ENCODE peak calls at places on chromosomes 3 and 15, in nine cellular contexts. One of them, this sample, is unnamed.

GRCh38 chr15:63678383-63678782 is 81.2 kb downstream of the FBXL22 start:
- DNase-seq in WTC11: no peak
- DNase-seq in cardiac fibroblast: peak; percentile 11
- DNase-seq in esophagus squamous epithelium: no peak
- DNase-seq in CD4-positive, alpha-beta T cell: no peak
- DNase-seq in mucosa of descending colon: no peak
- DNase-seq in pancreas: no peak
- DNase-seq in A549: no peak
- DNase-seq in fibroblast of the aortic adventitia: no peak
- DNase-seq in this sample: no peak

GRCh38 chr3:13703071-13703470 is 154.1 kb downstream of the FBLN2 start:
- DNase-seq in WTC11: no peak
- DNase-seq in cardiac fibroblast: no peak
- DNase-seq in esophagus squamous epithelium: no peak
- DNase-seq in CD4-positive, alpha-beta T cell: no peak
- DNase-seq in mucosa of descending colon: no peak
- DNase-seq in pancreas: no peak
- DNase-seq in A549: no peak
- DNase-seq in fibroblast of the aortic adventitia: no peak
- DNase-seq in this sample: no peak

GRCh38 chr3:44988073-44988472 is 12.0 kb downstream of the EXOSC7 start:
- DNase-seq in WTC11: no peak
- DNase-seq in cardiac fibroblast: peak; percentile 28
- DNase-seq in esophagus squamous epithelium: no peak
- DNase-seq in CD4-positive, alpha-beta T cell: no peak
- DNase-seq in mucosa of descending colon: no peak
- DNase-seq in pancreas: no peak
- DNase-seq in A549: no peak
- DNase-seq in fibroblast of the aortic adventitia: peak; percentile 18
- DNase-seq in this sample: no peak

GRCh38 chr3:4309476-4310121 is 6.4 kb downstream of the SETMAR start:
- DNase-seq in WTC11: no peak
- DNase-seq in cardiac fibroblast: no peak
- DNase-seq in esophagus squamous epithelium: no peak
- DNase-seq in CD4-positive, alpha-beta T cell: no peak
- DNase-seq in mucosa of descending colon: no peak
- DNase-seq in pancreas: no peak
- DNase-seq in A549: no peak
- DNase-seq in fibroblast of the aortic adventitia: no peak
- DNase-seq in this sample: no peak

GRCh38 chr3:72343078-72343477 is 505.2 kb downstream of the SHQ1 start:
- DNase-seq in WTC11: no peak
- DNase-seq in cardiac fibroblast: peak; percentile 59
- DNase-seq in esophagus squamous epithelium: no peak
- DNase-seq in CD4-positive, alpha-beta T cell: peak; percentile 44
- DNase-seq in mucosa of descending colon: no peak
- DNase-seq in pancreas: no peak
- DNase-seq in A549: no peak
- DNase-seq in fibroblast of the aortic adventitia: peak; percentile 55
- DNase-seq in this sample: no peak

GRCh38 chr15:40776537-40777141 is 6.9 kb downstream of the C15orf62 start:
- DNase-seq in WTC11: no peak
- DNase-seq in cardiac fibroblast: peak; percentile 50
- DNase-seq in esophagus squamous epithelium: no peak
- DNase-seq in CD4-positive, alpha-beta T cell: no peak
- DNase-seq in mucosa of descending colon: no peak
- DNase-seq in pancreas: peak; percentile 46
- DNase-seq in A549: no peak
- DNase-seq in fibroblast of the aortic adventitia: peak; percentile 72
- DNase-seq in this sample: no peak

GRCh38 chr15:80309769-80310384 is 57.9 kb upstream of the CTXND1 start:
- DNase-seq in WTC11: peak; percentile 35
- DNase-seq in cardiac fibroblast: peak; percentile 49
- DNase-seq in esophagus squamous epithelium: no peak
- DNase-seq in CD4-positive, alpha-beta T cell: no peak
- DNase-seq in mucosa of descending colon: no peak
- DNase-seq in pancreas: no peak
- DNase-seq in A549: peak; percentile 48
- DNase-seq in fibroblast of the aortic adventitia: peak; percentile 42
- DNase-seq in this sample: no peak

GRCh38 chr3:18189651-18190050 is 235.5 kb downstream of the SATB1 start:
- DNase-seq in WTC11: no peak
- DNase-seq in cardiac fibroblast: peak; percentile 25
- DNase-seq in esophagus squamous epithelium: no peak
- DNase-seq in CD4-positive, alpha-beta T cell: no peak
- DNase-seq in mucosa of descending colon: no peak
- DNase-seq in pancreas: no peak
- DNase-seq in A549: no peak
- DNase-seq in fibroblast of the aortic adventitia: peak; percentile 40
- DNase-seq in this sample: no peak

GRCh38 chr15:99239545-99240198 is 9.7 kb downstream of the TTC23 start:
- DNase-seq in WTC11: no peak
- DNase-seq in cardiac fibroblast: peak; percentile 38
- DNase-seq in esophagus squamous epithelium: no peak
- DNase-seq in CD4-positive, alpha-beta T cell: no peak
- DNase-seq in mucosa of descending colon: no peak
- DNase-seq in pancreas: no peak
- DNase-seq in A549: no peak
- DNase-seq in fibroblast of the aortic adventitia: no peak
- DNase-seq in this sample: no peak

GRCh38 chr3:154781595-154781994 is 298.5 kb upstream of the MME start:
- DNase-seq in WTC11: no peak
- DNase-seq in cardiac fibroblast: no peak
- DNase-seq in esophagus squamous epithelium: no peak
- DNase-seq in CD4-positive, alpha-beta T cell: no peak
- DNase-seq in mucosa of descending colon: no peak
- DNase-seq in pancreas: no peak
- DNase-seq in A549: no peak
- DNase-seq in fibroblast of the aortic adventitia: no peak
- DNase-seq in this sample: no peak
- TF ChIP-seq CTCF in WTC11: no peak
- TF ChIP-seq CTCF in cardiac fibroblast: no peak
- TF ChIP-seq CTCF in esophagus squamous epithelium: no peak
- TF ChIP-seq CTCF in CD4-positive, alpha-beta T cell: no peak
- TF ChIP-seq CTCF in mucosa of descending colon: no peak
- TF ChIP-seq CTCF in pancreas: no peak
- TF ChIP-seq CTCF in A549: no peak
- TF ChIP-seq CTCF in fibroblast of the aortic adventitia: peak; percentile 23
- TF ChIP-seq CTCF in this sample: no peak

GRCh38 chr3:29468150-29468549 is 187.3 kb downstream of the RBMS3 start:
- DNase-seq in WTC11: no peak
- DNase-seq in cardiac fibroblast: no peak
- DNase-seq in esophagus squamous epithelium: no peak
- DNase-seq in CD4-positive, alpha-beta T cell: no peak
- DNase-seq in mucosa of descending colon: no peak
- DNase-seq in pancreas: no peak
- DNase-seq in A549: no peak
- DNase-seq in fibroblast of the aortic adventitia: no peak
- DNase-seq in this sample: no peak
- TF ChIP-seq CTCF in WTC11: no peak
- TF ChIP-seq CTCF in cardiac fibroblast: no peak
- TF ChIP-seq CTCF in esophagus squamous epithelium: no peak
- TF ChIP-seq CTCF in CD4-positive, alpha-beta T cell: no peak
- TF ChIP-seq CTCF in mucosa of descending colon: no peak
- TF ChIP-seq CTCF in pancreas: no peak
- TF ChIP-seq CTCF in A549: no peak
- TF ChIP-seq CTCF in fibroblast of the aortic adventitia: no peak
- TF ChIP-seq CTCF in this sample: no peak

DNA sequence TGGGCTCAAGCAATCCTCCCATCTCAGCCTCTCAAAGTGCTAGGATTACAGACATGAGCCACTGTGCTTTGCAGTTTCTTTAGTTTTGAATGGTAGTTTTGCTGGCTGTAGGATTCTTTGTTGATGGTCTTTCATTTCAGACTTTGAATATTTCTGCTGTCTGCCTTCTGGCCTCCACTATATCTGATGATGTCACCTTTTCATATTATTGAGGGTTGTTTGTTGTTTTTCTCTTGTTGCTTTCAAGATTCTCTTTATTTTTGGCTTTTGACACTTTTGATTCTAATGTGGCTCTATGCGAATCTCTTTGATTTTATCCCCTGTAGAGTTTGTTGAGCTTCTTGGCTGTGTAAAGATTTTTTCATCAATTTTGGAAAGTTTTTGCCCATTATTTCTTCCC is 79.0 kb upstream of the MANF start:
- DNase-seq in WTC11: no peak
- DNase-seq in cardiac fibroblast: no peak
- DNase-seq in esophagus squamous epithelium: no peak
- DNase-seq in CD4-positive, alpha-beta T cell: no peak
- DNase-seq in mucosa of descending colon: no peak
- DNase-seq in pancreas: no peak
- DNase-seq in A549: no peak
- DNase-seq in fibroblast of the aortic adventitia: no peak
- DNase-seq in this sample: no peak
- TF ChIP-seq CTCF in WTC11: no peak
- TF ChIP-seq CTCF in cardiac fibroblast: no peak
- TF ChIP-seq CTCF in esophagus squamous epithelium: no peak
- TF ChIP-seq CTCF in CD4-positive, alpha-beta T cell: no peak
- TF ChIP-seq CTCF in mucosa of descending colon: no peak
- TF ChIP-seq CTCF in pancreas: no peak
- TF ChIP-seq CTCF in A549: no peak
- TF ChIP-seq CTCF in fibroblast of the aortic adventitia: no peak
- TF ChIP-seq CTCF in this sample: no peak

GRCh38 chr3:54891540-54891897 is 36.3 kb downstream of the LRTM1 start:
- DNase-seq in WTC11: no peak
- DNase-seq in cardiac fibroblast: peak; percentile 96
- DNase-seq in esophagus squamous epithelium: peak; percentile 17
- DNase-seq in CD4-positive, alpha-beta T cell: no peak
- DNase-seq in mucosa of descending colon: peak; percentile 78
- DNase-seq in pancreas: peak; percentile 64
- DNase-seq in A549: peak; percentile 79
- DNase-seq in fibroblast of the aortic adventitia: peak; percentile 96
- DNase-seq in this sample: no peak
- TF ChIP-seq CTCF in WTC11: no peak
- TF ChIP-seq CTCF in cardiac fibroblast: peak; percentile 70
- TF ChIP-seq CTCF in esophagus squamous epithelium: peak; percentile 66
- TF ChIP-seq CTCF in CD4-positive, alpha-beta T cell: no peak
- TF ChIP-seq CTCF in mucosa of descending colon: peak; percentile 28
- TF ChIP-seq CTCF in pancreas: peak; percentile 12
- TF ChIP-seq CTCF in A549: peak; percentile 10
- TF ChIP-seq CTCF in fibroblast of the aortic adventitia: peak; percentile 77
- TF ChIP-seq CTCF in this sample: no peak

GRCh38 chr3:37814547-37814946 is 47.1 kb upstream of the CTDSPL start:
- DNase-seq in WTC11: no peak
- DNase-seq in cardiac fibroblast: peak; percentile 25
- DNase-seq in esophagus squamous epithelium: no peak
- DNase-seq in CD4-positive, alpha-beta T cell: no peak
- DNase-seq in mucosa of descending colon: no peak
- DNase-seq in pancreas: no peak
- DNase-seq in A549: no peak
- DNase-seq in fibroblast of the aortic adventitia: no peak
- DNase-seq in this sample: no peak
- TF ChIP-seq CTCF in WTC11: no peak
- TF ChIP-seq CTCF in cardiac fibroblast: no peak
- TF ChIP-seq CTCF in esophagus squamous epithelium: peak; percentile 13
- TF ChIP-seq CTCF in CD4-positive, alpha-beta T cell: peak; percentile 27
- TF ChIP-seq CTCF in mucosa of descending colon: no peak
- TF ChIP-seq CTCF in pancreas: peak; percentile 10
- TF ChIP-seq CTCF in A549: peak; percentile 44
- TF ChIP-seq CTCF in fibroblast of the aortic adventitia: peak; percentile 18
- TF ChIP-seq CTCF in this sample: no peak

GRCh38 chr15:42133892-42134502 is 22.4 kb downstream of the PLA2G4F start:
- DNase-seq in WTC11: peak; percentile 90
- DNase-seq in cardiac fibroblast: peak; percentile 40
- DNase-seq in esophagus squamous epithelium: no peak
- DNase-seq in CD4-positive, alpha-beta T cell: peak; percentile 36
- DNase-seq in mucosa of descending colon: peak; percentile 77
- DNase-seq in pancreas: peak; percentile 70
- DNase-seq in A549: peak; percentile 54
- DNase-seq in fibroblast of the aortic adventitia: peak; percentile 15
- DNase-seq in this sample: no peak
- TF ChIP-seq CTCF in WTC11: peak; percentile 86
- TF ChIP-seq CTCF in cardiac fibroblast: peak; percentile 81
- TF ChIP-seq CTCF in esophagus squamous epithelium: peak; percentile 66
- TF ChIP-seq CTCF in CD4-positive, alpha-beta T cell: peak; percentile 40
- TF ChIP-seq CTCF in mucosa of descending colon: peak; percentile 53
- TF ChIP-seq CTCF in pancreas: peak; percentile 41
- TF ChIP-seq CTCF in A549: peak; percentile 52
- TF ChIP-seq CTCF in fibroblast of the aortic adventitia: peak; percentile 56
- TF ChIP-seq CTCF in this sample: no peak

This sample was measured in activated B cell treated with CpG ODN at 0.5 μM for 24 hours.